ENCODE peak calls at places on chromosomes 2 and 18, in eight cellular contexts. A is A549, F is GM23248, Y is suprapubic skin, E is spleen, P is hepatocyte, Z is endodermal cell, H is AG04450. S is an unnamed sample.

GRCh38 chr2:73172963-73173362 is 29.4 kb upstream of the NOTO start:
- DNase-seq in Z (no peak), H (no peak), E (no peak), Y (no peak), F (peak; percentile 65), A (no peak), P (peak; percentile 21), S (peak; percentile 9)

GRCh38 chr2:83233284-83233683 is 1225.8 kb downstream of the SUCLG1 start:
- DNase-seq in F (peak; percentile 1), P (no peak), A (no peak), Y (no peak), H (no peak), E (no peak), Z (no peak), S (no peak)

GRCh38 chr2:190846746-190847145 is 33.9 kb upstream of the GLS start:
- DNase-seq in Z (no peak), P (no peak), F (no peak), E (no peak), H (no peak), A (peak; percentile 30), Y (no peak), S (no peak)

GRCh38 chr2:179454443-179455218 is 190.0 kb upstream of the SESTD1 start:
- DNase-seq in H (peak; percentile 87), P (no peak), Z (no peak), Y (no peak), E (no peak), F (peak; percentile 90), A (no peak), S (peak; percentile 93)

GRCh38 chr18:10900435-10900834 is 248.9 kb downstream of the PIEZO2 start:
- DNase-seq in F (no peak), H (no peak), Y (no peak), E (no peak), A (no peak), P (no peak), Z (no peak), S (no peak)

GRCh38 chr2:19250906-19251305 is 107.5 kb downstream of the OSR1 start:
- DNase-seq in P (no peak), F (no peak), Y (no peak), Z (no peak), H (no peak), A (no peak), E (no peak), S (no peak)

GRCh38 chr2:230631470-230631869 is 81.2 kb upstream of the CAB39 start:
- DNase-seq in P (no peak), F (no peak), Z (no peak), H (no peak), Y (no peak), A (no peak), E (no peak), S (no peak)

GRCh38 chr2:3778841-3779505 is 75.6 kb downstream of the DCDC2C start:
- DNase-seq in F (no peak), A (no peak), Y (no peak), P (no peak), H (no peak), E (no peak), Z (no peak), S (no peak)

GRCh38 chr2:10924441-10924840 is 12.7 kb downstream of the KCNF1 start:
- DNase-seq in A (no peak), F (no peak), H (no peak), Z (no peak), E (peak; percentile 45), Y (peak; percentile 16), P (no peak), S (no peak)

GRCh38 chr2:46645681-46646162 is 166.4 kb downstream of the TMEM247 start:
- DNase-seq in F (peak; percentile 92), H (peak; percentile 92), E (no peak), Y (no peak), Z (no peak), P (peak; percentile 65), A (no peak), S (peak; percentile 95)

GRCh38 chr2:224046752-224047151 is 7.7 kb upstream of the SERPINE2 start:
- DNase-seq in Y (no peak), A (no peak), H (no peak), P (no peak), F (no peak), Z (peak; percentile 17), E (no peak), S (no peak)

GRCh38 chr18:63823516-63824219 is 48.5 kb downstream of the SERPINB7 start:
- DNase-seq in Z (peak; percentile 59), F (peak; percentile 9), Y (no peak), E (no peak), P (no peak), H (peak; percentile 51), A (no peak), S (peak; percentile 61)

GRCh38 chr2:18178736-18179349 is 300.4 kb downstream of the KCNS3 start:
- DNase-seq in H (peak; percentile 15), P (peak; percentile 67), Y (no peak), E (no peak), Z (peak; percentile 74), A (peak; percentile 16), F (peak; percentile 65), S (no peak)

GRCh38 chr2:101124684-101125366 is 26.4 kb downstream of the TBC1D8 start:
- DNase-seq in P (peak; percentile 81), F (peak; percentile 83), Y (peak; percentile 84), A (peak; percentile 91), Z (no peak), E (no peak), H (peak; percentile 36), S (no peak)
- H3K4me3 ChIP-seq in P (no peak overlapping the region), F (peak overlapping the region; percentile 32), Y (no peak overlapping the region), A (peak overlapping the region; percentile 19), Z (no peak overlapping the region), E (no peak overlapping the region), H (no peak overlapping the region), S (no peak overlapping the region)

GRCh38 chr18:47746615-47747014 is 183.8 kb downstream of the SMAD2 start:
- DNase-seq in E (no peak), H (no peak), F (no peak), P (no peak), Z (peak; percentile 40), A (no peak), Y (no peak), S (no peak)

GRCh38 chr18:47747260-47747795 is 183.1 kb downstream of the SMAD2 start:
- DNase-seq in F (no peak), Y (no peak), E (no peak), Z (peak; percentile 44), A (no peak), H (no peak), P (no peak), S (no peak)

GRCh38 chr18:47748093-47748796 is 182.2 kb downstream of the SMAD2 start:
- DNase-seq in Y (no peak), P (no peak), H (no peak), A (no peak), E (no peak), F (no peak), Z (peak; percentile 36), S (no peak)

GRCh38 chr18:47750889-47751423 is 179.5 kb downstream of the SMAD2 start:
- DNase-seq in Y (no peak), P (no peak), H (no peak), E (no peak), A (no peak), F (no peak), Z (peak; percentile 39), S (no peak)

GRCh38 chr18:47749195-47749973 is 181.1 kb downstream of the SMAD2 start:
- DNase-seq in H (no peak), E (peak; percentile 96), F (peak; percentile 75), A (peak; percentile 58), Z (peak; percentile 93), Y (peak; percentile 78), P (peak; percentile 90), S (no peak)
- H3K4me3 ChIP-seq in H (peak overlapping the region; percentile 45), E (peak overlapping the region; percentile 17), F (peak overlapping the region; percentile 67), A (no peak overlapping the region), Z (peak overlapping the region; percentile 57), Y (peak overlapping the region; percentile 38), P (peak overlapping the region; percentile 32), S (peak overlapping the region; percentile 40)

DNA sequence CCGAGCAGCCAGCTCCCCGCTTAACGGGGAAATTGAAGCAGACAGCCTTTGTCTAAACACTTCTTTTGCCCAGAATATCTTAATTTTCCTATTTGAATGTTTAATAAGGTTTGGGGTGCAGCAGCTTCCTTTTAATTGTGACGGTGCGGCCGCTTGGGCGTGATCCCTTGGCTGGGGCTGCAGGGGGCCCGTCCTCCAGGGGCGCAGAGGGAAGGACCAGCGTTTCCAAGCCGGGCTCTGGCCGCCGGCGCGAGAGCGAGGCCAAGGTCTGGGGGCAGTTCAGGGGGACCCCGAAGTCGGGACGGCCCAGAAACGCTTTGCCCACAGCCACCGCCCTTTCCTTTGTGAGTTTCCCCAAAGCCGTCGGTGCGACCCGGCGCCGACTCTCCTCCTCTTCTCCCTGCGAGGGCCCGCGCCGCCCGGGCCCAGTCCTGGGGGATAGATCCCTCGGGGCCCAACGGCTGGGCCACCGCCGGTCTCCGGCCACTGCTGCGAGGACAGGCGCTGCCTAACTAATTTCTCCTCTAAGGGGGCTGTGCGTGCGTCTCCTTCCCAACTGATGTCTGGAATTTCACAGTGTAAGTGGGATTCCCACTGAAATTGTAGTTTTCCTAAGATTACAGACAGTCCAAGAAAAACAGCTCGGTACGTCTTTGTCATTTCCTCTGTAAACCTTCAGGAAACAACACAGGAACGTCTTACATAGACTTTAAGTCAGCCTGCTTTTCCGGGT is 139.7 kb upstream of the SIX3 start:
- DNase-seq in Y (no peak), F (peak; percentile 10), H (no peak), A (no peak), Z (peak; percentile 81), E (no peak), P (no peak), S (no peak)
- H3K4me3 ChIP-seq in Y (peak overlapping the region; percentile 32), F (no peak overlapping the region), H (no peak overlapping the region), A (no peak overlapping the region), Z (peak overlapping the region; percentile 85), E (peak overlapping the region; percentile 1), P (no peak overlapping the region), S (no peak overlapping the region)

GRCh38 chr2:138277062-138277461 is 224.5 kb upstream of the SPOPL start:
- DNase-seq in A (no peak), E (no peak), Y (no peak), H (no peak), F (no peak), Z (no peak), P (no peak), S (no peak)
- H3K4me3 ChIP-seq in A (no peak overlapping the region), E (no peak overlapping the region), Y (no peak overlapping the region), H (no peak overlapping the region), F (no peak overlapping the region), Z (peak overlapping the region; percentile 61), P (no peak overlapping the region), S (no peak overlapping the region)

S was measured in AG04449.